ENCODE peak calls at places on chromosomes 4 and X, in nine cellular contexts. One of them, this sample, is unnamed. For H3K27me3, the result is how much of the 10 kb centered on the place peaks cover.

GRCh38 chr4:15341022-15341732 is 86.7 kb upstream of the C1QTNF7 start:
- DNase-seq in endodermal cell: no peak
- DNase-seq in Peyer's patch: no peak
- DNase-seq in dorsolateral prefrontal cortex: no peak
- DNase-seq in adipocyte: no peak
- DNase-seq in hepatocyte: no peak
- DNase-seq in CD8-positive, alpha-beta T cell: no peak
- DNase-seq in heart right ventricle: no peak
- DNase-seq in HepG2: no peak
- DNase-seq in this sample: no peak

GRCh38 chr4:150318971-150319370 is 240.7 kb downstream of the DCLK2 start:
- DNase-seq in adipocyte: no peak
- DNase-seq in HepG2: no peak
- DNase-seq in Peyer's patch: no peak
- DNase-seq in dorsolateral prefrontal cortex: no peak
- DNase-seq in hepatocyte: no peak
- DNase-seq in endodermal cell: peak
- DNase-seq in CD8-positive, alpha-beta T cell: no peak
- DNase-seq in heart right ventricle: no peak
- DNase-seq in this sample: no peak

GRCh38 chr4:925171-925570 is 6.9 kb downstream of the GAK start:
- DNase-seq in heart right ventricle: no peak
- DNase-seq in endodermal cell: peak
- DNase-seq in hepatocyte: no peak
- DNase-seq in Peyer's patch: no peak
- DNase-seq in CD8-positive, alpha-beta T cell: no peak
- DNase-seq in adipocyte: no peak
- DNase-seq in dorsolateral prefrontal cortex: no peak
- DNase-seq in HepG2: no peak
- DNase-seq in this sample: no peak

GRCh38 chrX:129115104-129115503 is 408.2 kb downstream of the SMARCA1 start:
- DNase-seq in HepG2: peak
- DNase-seq in dorsolateral prefrontal cortex: no peak
- DNase-seq in Peyer's patch: peak
- DNase-seq in CD8-positive, alpha-beta T cell: no peak
- DNase-seq in endodermal cell: peak
- DNase-seq in adipocyte: peak
- DNase-seq in hepatocyte: peak
- DNase-seq in heart right ventricle: no peak
- DNase-seq in this sample: no peak

GRCh38 chr4:153181293-153182080 is 22.8 kb upstream of the TRIM2 start:
- DNase-seq in CD8-positive, alpha-beta T cell: no peak
- DNase-seq in hepatocyte: no peak
- DNase-seq in heart right ventricle: no peak
- DNase-seq in Peyer's patch: no peak
- DNase-seq in adipocyte: no peak
- DNase-seq in dorsolateral prefrontal cortex: no peak
- DNase-seq in endodermal cell: no peak
- DNase-seq in HepG2: no peak
- DNase-seq in this sample: peak

GRCh38 chr4:84379881-84380618 is 119.0 kb downstream of the NKX6-1 start:
- DNase-seq in heart right ventricle: no peak
- DNase-seq in adipocyte: no peak
- DNase-seq in endodermal cell: peak
- DNase-seq in HepG2: no peak
- DNase-seq in Peyer's patch: no peak
- DNase-seq in hepatocyte: no peak
- DNase-seq in dorsolateral prefrontal cortex: no peak
- DNase-seq in CD8-positive, alpha-beta T cell: no peak
- DNase-seq in this sample: peak

GRCh38 chr4:15953625-15954024 is 9.3 kb downstream of the FGFBP2 start:
- DNase-seq in CD8-positive, alpha-beta T cell: no peak
- DNase-seq in heart right ventricle: no peak
- DNase-seq in HepG2: no peak
- DNase-seq in adipocyte: no peak
- DNase-seq in dorsolateral prefrontal cortex: no peak
- DNase-seq in Peyer's patch: no peak
- DNase-seq in endodermal cell: no peak
- DNase-seq in hepatocyte: no peak
- DNase-seq in this sample: no peak

GRCh38 chr4:79585834-79586233 is 177.8 kb upstream of the GK2 start:
- DNase-seq in heart right ventricle: no peak
- DNase-seq in adipocyte: no peak
- DNase-seq in dorsolateral prefrontal cortex: no peak
- DNase-seq in HepG2: no peak
- DNase-seq in hepatocyte: no peak
- DNase-seq in CD8-positive, alpha-beta T cell: no peak
- DNase-seq in Peyer's patch: no peak
- DNase-seq in endodermal cell: peak
- DNase-seq in this sample: no peak

GRCh38 chr4:1777822-1778641 is 15.1 kb upstream of the FGFR3 start:
- DNase-seq in dorsolateral prefrontal cortex: no peak
- DNase-seq in CD8-positive, alpha-beta T cell: no peak
- DNase-seq in hepatocyte: peak
- DNase-seq in HepG2: peak
- DNase-seq in Peyer's patch: no peak
- DNase-seq in adipocyte: peak
- DNase-seq in endodermal cell: peak
- DNase-seq in heart right ventricle: no peak
- DNase-seq in this sample: peak

GRCh38 chrX:124462931-124463330 is 116.6 kb downstream of the SH2D1A start:
- DNase-seq in endodermal cell: no peak
- DNase-seq in heart right ventricle: no peak
- DNase-seq in hepatocyte: no peak
- DNase-seq in Peyer's patch: no peak
- DNase-seq in CD8-positive, alpha-beta T cell: no peak
- DNase-seq in adipocyte: no peak
- DNase-seq in dorsolateral prefrontal cortex: no peak
- DNase-seq in HepG2: peak
- DNase-seq in this sample: no peak

GRCh38 chrX:106039920-106040319 is 1.4 kb upstream of the SERPINA7 start:
- DNase-seq in Peyer's patch: peak
- DNase-seq in CD8-positive, alpha-beta T cell: no peak
- DNase-seq in endodermal cell: peak
- DNase-seq in heart right ventricle: no peak
- DNase-seq in HepG2: peak
- DNase-seq in hepatocyte: peak
- DNase-seq in dorsolateral prefrontal cortex: no peak
- DNase-seq in adipocyte: peak
- DNase-seq in this sample: peak

GRCh38 chr4:61192392-61192791 is 7.7 kb upstream of the ADGRL3 start:
- DNase-seq in HepG2: no peak
- DNase-seq in adipocyte: no peak
- DNase-seq in dorsolateral prefrontal cortex: no peak
- DNase-seq in Peyer's patch: no peak
- DNase-seq in CD8-positive, alpha-beta T cell: no peak
- DNase-seq in hepatocyte: no peak
- DNase-seq in endodermal cell: no peak
- DNase-seq in heart right ventricle: no peak
- DNase-seq in this sample: no peak

GRCh38 chr4:61199869-61200194 is 294 bp upstream of the ADGRL3 start:
- DNase-seq in endodermal cell: no peak
- DNase-seq in heart right ventricle: no peak
- DNase-seq in CD8-positive, alpha-beta T cell: no peak
- DNase-seq in dorsolateral prefrontal cortex: no peak
- DNase-seq in hepatocyte: no peak
- DNase-seq in Peyer's patch: no peak
- DNase-seq in adipocyte: no peak
- DNase-seq in HepG2: no peak
- DNase-seq in this sample: no peak

GRCh38 chr4:61193863-61194262 is 6.3 kb upstream of the ADGRL3 start:
- DNase-seq in CD8-positive, alpha-beta T cell: no peak
- DNase-seq in hepatocyte: no peak
- DNase-seq in dorsolateral prefrontal cortex: no peak
- DNase-seq in HepG2: no peak
- DNase-seq in endodermal cell: no peak
- DNase-seq in Peyer's patch: no peak
- DNase-seq in heart right ventricle: no peak
- DNase-seq in adipocyte: no peak
- DNase-seq in this sample: peak

GRCh38 chr4:61194601-61195000 is 5.5 kb upstream of the ADGRL3 start:
- DNase-seq in heart right ventricle: no peak
- DNase-seq in hepatocyte: no peak
- DNase-seq in Peyer's patch: no peak
- DNase-seq in adipocyte: no peak
- DNase-seq in CD8-positive, alpha-beta T cell: no peak
- DNase-seq in dorsolateral prefrontal cortex: no peak
- DNase-seq in endodermal cell: no peak
- DNase-seq in HepG2: no peak
- DNase-seq in this sample: no peak

GRCh38 chr4:61195064-61195463 is 5.1 kb upstream of the ADGRL3 start:
- DNase-seq in endodermal cell: no peak
- DNase-seq in heart right ventricle: no peak
- DNase-seq in Peyer's patch: no peak
- DNase-seq in adipocyte: no peak
- DNase-seq in dorsolateral prefrontal cortex: no peak
- DNase-seq in hepatocyte: no peak
- DNase-seq in CD8-positive, alpha-beta T cell: no peak
- DNase-seq in HepG2: no peak
- DNase-seq in this sample: peak
- H3K27me3 ChIP-seq in endodermal cell: under half
- H3K27me3 ChIP-seq in heart right ventricle: under half
- H3K27me3 ChIP-seq in Peyer's patch: under half
- H3K27me3 ChIP-seq in adipocyte: under half
- H3K27me3 ChIP-seq in dorsolateral prefrontal cortex: under half
- H3K27me3 ChIP-seq in hepatocyte: under half
- H3K27me3 ChIP-seq in CD8-positive, alpha-beta T cell: under half
- H3K27me3 ChIP-seq in HepG2: under half
- H3K27me3 ChIP-seq in this sample: under half

GRCh38 chrX:136477026-136477425 is 10.7 kb upstream of the BRS3 start:
- DNase-seq in endodermal cell: no peak
- DNase-seq in dorsolateral prefrontal cortex: no peak
- DNase-seq in heart right ventricle: no peak
- DNase-seq in CD8-positive, alpha-beta T cell: no peak
- DNase-seq in HepG2: no peak
- DNase-seq in adipocyte: no peak
- DNase-seq in hepatocyte: no peak
- DNase-seq in Peyer's patch: no peak
- DNase-seq in this sample: no peak

GRCh38 chrX:136475236-136475635 is 12.5 kb upstream of the BRS3 start:
- DNase-seq in dorsolateral prefrontal cortex: no peak
- DNase-seq in endodermal cell: no peak
- DNase-seq in Peyer's patch: no peak
- DNase-seq in heart right ventricle: no peak
- DNase-seq in hepatocyte: no peak
- DNase-seq in adipocyte: no peak
- DNase-seq in CD8-positive, alpha-beta T cell: no peak
- DNase-seq in HepG2: no peak
- DNase-seq in this sample: no peak

GRCh38 chrX:136476501-136476900 is 11.2 kb upstream of the BRS3 start:
- DNase-seq in adipocyte: no peak
- DNase-seq in Peyer's patch: no peak
- DNase-seq in HepG2: no peak
- DNase-seq in hepatocyte: no peak
- DNase-seq in dorsolateral prefrontal cortex: no peak
- DNase-seq in heart right ventricle: no peak
- DNase-seq in endodermal cell: no peak
- DNase-seq in CD8-positive, alpha-beta T cell: no peak
- DNase-seq in this sample: no peak

GRCh38 chrX:136468391-136469103 is 19.2 kb upstream of the BRS3 start:
- DNase-seq in Peyer's patch: no peak
- DNase-seq in HepG2: no peak
- DNase-seq in CD8-positive, alpha-beta T cell: no peak
- DNase-seq in adipocyte: no peak
- DNase-seq in hepatocyte: no peak
- DNase-seq in heart right ventricle: no peak
- DNase-seq in endodermal cell: no peak
- DNase-seq in dorsolateral prefrontal cortex: no peak
- DNase-seq in this sample: no peak

DNA sequence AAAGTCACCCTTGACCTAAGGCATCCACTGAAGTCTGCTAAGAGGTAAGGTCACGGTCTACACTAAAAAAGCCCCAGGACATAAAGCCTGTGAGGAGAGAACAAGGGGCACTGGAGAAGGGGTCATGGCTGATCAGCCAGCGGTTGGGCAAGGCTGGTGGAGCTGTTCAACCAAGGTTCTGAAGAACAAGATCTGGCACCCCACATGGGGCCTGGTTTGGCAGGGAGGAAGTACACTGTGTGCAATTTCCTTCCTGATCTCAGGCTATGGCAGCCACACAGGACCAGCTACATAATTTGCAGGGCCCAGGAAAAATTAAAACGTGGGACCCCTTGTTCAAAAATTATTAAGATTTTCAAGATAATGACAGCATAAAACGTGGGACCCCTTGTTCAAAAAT is 14.1 kb upstream of the BRS3 start:
- DNase-seq in hepatocyte: no peak
- DNase-seq in dorsolateral prefrontal cortex: no peak
- DNase-seq in Peyer's patch: no peak
- DNase-seq in heart right ventricle: no peak
- DNase-seq in HepG2: no peak
- DNase-seq in adipocyte: no peak
- DNase-seq in endodermal cell: no peak
- DNase-seq in CD8-positive, alpha-beta T cell: no peak
- DNase-seq in this sample: no peak
- H3K27me3 ChIP-seq in hepatocyte: under half
- H3K27me3 ChIP-seq in dorsolateral prefrontal cortex: half or more
- H3K27me3 ChIP-seq in Peyer's patch: under half
- H3K27me3 ChIP-seq in heart right ventricle: under half
- H3K27me3 ChIP-seq in HepG2: under half
- H3K27me3 ChIP-seq in adipocyte: under half
- H3K27me3 ChIP-seq in endodermal cell: under half
- H3K27me3 ChIP-seq in CD8-positive, alpha-beta T cell: under half
- H3K27me3 ChIP-seq in this sample: under half

DNA sequence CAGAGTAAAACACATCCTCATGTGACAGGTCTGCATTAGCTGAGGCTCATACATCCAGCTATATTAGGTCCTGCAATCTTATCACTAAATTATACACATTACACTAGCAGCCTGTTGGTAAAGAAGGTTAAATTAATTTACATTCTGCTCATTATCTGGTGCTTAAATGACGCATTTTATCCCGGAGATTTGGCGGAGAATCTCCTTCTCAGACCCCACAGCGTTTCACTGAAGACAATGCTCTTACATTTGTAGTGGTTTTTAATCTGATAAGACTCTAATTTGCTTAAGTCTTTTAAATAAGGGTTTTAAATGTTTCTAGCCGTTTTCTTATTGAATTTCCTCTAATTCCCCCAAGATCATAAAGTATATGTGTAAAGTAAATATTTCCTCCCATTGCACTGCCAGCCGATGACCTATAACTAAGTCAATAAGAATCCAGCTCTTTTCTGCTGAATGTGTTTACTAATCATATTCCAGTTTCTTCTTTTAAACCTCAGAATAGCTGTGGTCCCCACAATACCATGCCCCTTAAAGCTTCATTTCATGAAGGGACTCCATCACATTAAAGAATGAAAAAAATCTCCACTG is 2.1 kb upstream of the PITX2 start:
- DNase-seq in HepG2: no peak
- DNase-seq in hepatocyte: no peak
- DNase-seq in endodermal cell: no peak
- DNase-seq in Peyer's patch: no peak
- DNase-seq in CD8-positive, alpha-beta T cell: no peak
- DNase-seq in adipocyte: no peak
- DNase-seq in dorsolateral prefrontal cortex: no peak
- DNase-seq in heart right ventricle: no peak
- DNase-seq in this sample: no peak
- H3K27me3 ChIP-seq in HepG2: under half
- H3K27me3 ChIP-seq in hepatocyte: under half
- H3K27me3 ChIP-seq in endodermal cell: half or more
- H3K27me3 ChIP-seq in Peyer's patch: under half
- H3K27me3 ChIP-seq in CD8-positive, alpha-beta T cell: half or more
- H3K27me3 ChIP-seq in adipocyte: under half
- H3K27me3 ChIP-seq in dorsolateral prefrontal cortex: half or more
- H3K27me3 ChIP-seq in heart right ventricle: half or more
- H3K27me3 ChIP-seq in this sample: under half

GRCh38 chrX:153631346-153631745 is 15.7 kb upstream of the DUSP9 start:
- DNase-seq in heart right ventricle: no peak
- DNase-seq in HepG2: no peak
- DNase-seq in hepatocyte: no peak
- DNase-seq in adipocyte: no peak
- DNase-seq in CD8-positive, alpha-beta T cell: no peak
- DNase-seq in Peyer's patch: no peak
- DNase-seq in dorsolateral prefrontal cortex: no peak
- DNase-seq in endodermal cell: peak
- DNase-seq in this sample: no peak
- H3K27me3 ChIP-seq in heart right ventricle: under half
- H3K27me3 ChIP-seq in HepG2: under half
- H3K27me3 ChIP-seq in hepatocyte: under half
- H3K27me3 ChIP-seq in adipocyte: under half
- H3K27me3 ChIP-seq in CD8-positive, alpha-beta T cell: under half
- H3K27me3 ChIP-seq in Peyer's patch: under half
- H3K27me3 ChIP-seq in dorsolateral prefrontal cortex: under half
- H3K27me3 ChIP-seq in endodermal cell: under half
- H3K27me3 ChIP-seq in this sample: under half